ENCODE peak calls at places on chromosomes 4 and X, in four cellular contexts. One of them, this sample, is unnamed.

GRCh38 chr4:118389731-118390520 is 37.1 kb upstream of the PRSS12 start:
- DNase-seq in iris pigment epithelial cell: peak; percentile 47
- DNase-seq in ELF-1: no peak
- DNase-seq in activated CD8-positive, alpha-beta memory T cell treated with anti-CD3 and anti-CD28 coated beads for 1 hour: no peak
- DNase-seq in this sample: no peak

GRCh38 chrX:139971394-139971749 is 6.1 kb upstream of the CXorf66 start:
- DNase-seq in iris pigment epithelial cell: no peak
- DNase-seq in ELF-1: peak; percentile 30
- DNase-seq in activated CD8-positive, alpha-beta memory T cell treated with anti-CD3 and anti-CD28 coated beads for 1 hour: no peak
- DNase-seq in this sample: no peak

GRCh38 chrX:150240643-150240970 is 122.5 kb upstream of the MAMLD1 start:
- DNase-seq in iris pigment epithelial cell: no peak
- DNase-seq in ELF-1: no peak
- DNase-seq in activated CD8-positive, alpha-beta memory T cell treated with anti-CD3 and anti-CD28 coated beads for 1 hour: no peak
- DNase-seq in this sample: peak; percentile 18

GRCh38 chrX:32530802-32531403 is 680.4 kb downstream of the DMD start:
- DNase-seq in iris pigment epithelial cell: peak; percentile 46
- DNase-seq in ELF-1: no peak
- DNase-seq in activated CD8-positive, alpha-beta memory T cell treated with anti-CD3 and anti-CD28 coated beads for 1 hour: no peak
- DNase-seq in this sample: no peak

GRCh38 chr4:82517043-82517442 is 44.7 kb downstream of the TMEM150C start:
- DNase-seq in iris pigment epithelial cell: peak; percentile 54
- DNase-seq in ELF-1: no peak
- DNase-seq in activated CD8-positive, alpha-beta memory T cell treated with anti-CD3 and anti-CD28 coated beads for 1 hour: no peak
- DNase-seq in this sample: no peak

GRCh38 chr4:1026115-1026514 is 14.7 kb downstream of the FGFRL1 start:
- DNase-seq in iris pigment epithelial cell: peak; percentile 23
- DNase-seq in ELF-1: no peak
- DNase-seq in activated CD8-positive, alpha-beta memory T cell treated with anti-CD3 and anti-CD28 coated beads for 1 hour: no peak
- DNase-seq in this sample: no peak

GRCh38 chr4:20509315-20509714 is 190.9 kb upstream of the PACRGL start:
- DNase-seq in iris pigment epithelial cell: no peak
- DNase-seq in ELF-1: no peak
- DNase-seq in activated CD8-positive, alpha-beta memory T cell treated with anti-CD3 and anti-CD28 coated beads for 1 hour: no peak
- DNase-seq in this sample: no peak

GRCh38 chr4:6692806-6693205 is 872 bp upstream of the S100P start:
- DNase-seq in iris pigment epithelial cell: no peak
- DNase-seq in ELF-1: peak; percentile 56
- DNase-seq in activated CD8-positive, alpha-beta memory T cell treated with anti-CD3 and anti-CD28 coated beads for 1 hour: no peak
- DNase-seq in this sample: no peak

GRCh38 chr4:2318885-2319284 is 57.0 kb upstream of the MXD4 start:
- DNase-seq in iris pigment epithelial cell: no peak
- DNase-seq in ELF-1: no peak
- DNase-seq in activated CD8-positive, alpha-beta memory T cell treated with anti-CD3 and anti-CD28 coated beads for 1 hour: no peak
- DNase-seq in this sample: no peak

GRCh38 chr4:91322961-91323360 is 980.8 kb upstream of the GRID2 start:
- DNase-seq in iris pigment epithelial cell: no peak
- DNase-seq in ELF-1: no peak
- DNase-seq in activated CD8-positive, alpha-beta memory T cell treated with anti-CD3 and anti-CD28 coated beads for 1 hour: no peak
- DNase-seq in this sample: no peak

GRCh38 chrX:15579778-15580747 is 20.7 kb downstream of the ACE2 start:
- DNase-seq in iris pigment epithelial cell: peak; percentile 34
- DNase-seq in ELF-1: peak; percentile 20
- DNase-seq in activated CD8-positive, alpha-beta memory T cell treated with anti-CD3 and anti-CD28 coated beads for 1 hour: no peak
- DNase-seq in this sample: no peak

GRCh38 chr4:48780867-48781219 is 764 bp upstream of the FRYL start:
- DNase-seq in iris pigment epithelial cell: peak; percentile 56
- DNase-seq in ELF-1: no peak
- DNase-seq in activated CD8-positive, alpha-beta memory T cell treated with anti-CD3 and anti-CD28 coated beads for 1 hour: no peak
- DNase-seq in this sample: no peak

GRCh38 chr4:99946346-99947189 is at the start of gene DNAJB14:
- DNase-seq in iris pigment epithelial cell: peak; percentile 75
- DNase-seq in ELF-1: peak; percentile 90
- DNase-seq in activated CD8-positive, alpha-beta memory T cell treated with anti-CD3 and anti-CD28 coated beads for 1 hour: peak; percentile 33
- DNase-seq in this sample: peak; percentile 90

GRCh38 chr4:101961144-101961543 is 170.6 kb downstream of the BANK1 start:
- DNase-seq in iris pigment epithelial cell: peak; percentile 56
- DNase-seq in ELF-1: no peak
- DNase-seq in activated CD8-positive, alpha-beta memory T cell treated with anti-CD3 and anti-CD28 coated beads for 1 hour: no peak
- DNase-seq in this sample: no peak

GRCh38 chrX:101078716-101079115 is at the start of gene TMEM35A:
- DNase-seq in iris pigment epithelial cell: peak; percentile 36
- DNase-seq in ELF-1: peak; percentile 63
- DNase-seq in activated CD8-positive, alpha-beta memory T cell treated with anti-CD3 and anti-CD28 coated beads for 1 hour: no peak
- DNase-seq in this sample: no peak

GRCh38 chr4:11512861-11513260 is 84.2 kb upstream of the HS3ST1 start:
- DNase-seq in iris pigment epithelial cell: no peak
- DNase-seq in ELF-1: no peak
- DNase-seq in activated CD8-positive, alpha-beta memory T cell treated with anti-CD3 and anti-CD28 coated beads for 1 hour: no peak
- DNase-seq in this sample: no peak

GRCh38 chr4:157128395-157128794 is 52.4 kb downstream of the GLRB start:
- DNase-seq in iris pigment epithelial cell: peak; percentile 68
- DNase-seq in ELF-1: no peak
- DNase-seq in activated CD8-positive, alpha-beta memory T cell treated with anti-CD3 and anti-CD28 coated beads for 1 hour: no peak
- DNase-seq in this sample: no peak

GRCh38 chrX:151970661-151971060 is 3.8 kb downstream of the GABRE start:
- DNase-seq in iris pigment epithelial cell: peak; percentile 89
- DNase-seq in ELF-1: no peak
- DNase-seq in activated CD8-positive, alpha-beta memory T cell treated with anti-CD3 and anti-CD28 coated beads for 1 hour: no peak
- DNase-seq in this sample: peak; percentile 82

GRCh38 chrX:102624105-102624504 is 24.8 kb downstream of the ARMCX5 start:
- DNase-seq in iris pigment epithelial cell: no peak
- DNase-seq in ELF-1: no peak
- DNase-seq in activated CD8-positive, alpha-beta memory T cell treated with anti-CD3 and anti-CD28 coated beads for 1 hour: no peak
- DNase-seq in this sample: no peak

This sample was measured in ascending aorta.